ENCODE peak calls at places on chromosome 20, in five cellular contexts. One of them, this sample, is unnamed.

GRCh38 chr20:46023999-46024398 is 5.0 kb upstream of the SLC12A5 start:
- DNase-seq in ascending aorta: no peak
- DNase-seq in H9: no peak
- DNase-seq in brain microvascular endothelial cell: no peak
- DNase-seq in kidney: no peak
- DNase-seq in this sample: no peak

GRCh38 chr20:25361287-25361683 is 29.4 kb downstream of the ABHD12 start:
- DNase-seq in H9: no peak
- DNase-seq in ascending aorta: no peak
- DNase-seq in kidney: no peak
- DNase-seq in brain microvascular endothelial cell: peak
- DNase-seq in this sample: no peak

GRCh38 chr20:12847862-12848261 is 160.9 kb upstream of the SPTLC3 start:
- DNase-seq in ascending aorta: no peak
- DNase-seq in kidney: no peak
- DNase-seq in H9: no peak
- DNase-seq in brain microvascular endothelial cell: peak
- DNase-seq in this sample: no peak

GRCh38 chr20:11426938-11427337 is 490.8 kb upstream of the BTBD3 start:
- DNase-seq in kidney: no peak
- DNase-seq in ascending aorta: no peak
- DNase-seq in brain microvascular endothelial cell: no peak
- DNase-seq in H9: no peak
- DNase-seq in this sample: no peak

GRCh38 chr20:7490288-7490687 is 450.0 kb downstream of the HAO1 start:
- DNase-seq in H9: no peak
- DNase-seq in kidney: no peak
- DNase-seq in brain microvascular endothelial cell: no peak
- DNase-seq in ascending aorta: no peak
- DNase-seq in this sample: no peak

GRCh38 chr20:40056186-40056585 is 632.9 kb downstream of the MAFB start:
- DNase-seq in brain microvascular endothelial cell: no peak
- DNase-seq in kidney: no peak
- DNase-seq in ascending aorta: no peak
- DNase-seq in H9: no peak
- DNase-seq in this sample: no peak

GRCh38 chr20:9388826-9389187 is 125.6 kb upstream of the LAMP5 start:
- DNase-seq in brain microvascular endothelial cell: no peak
- DNase-seq in ascending aorta: no peak
- DNase-seq in H9: no peak
- DNase-seq in kidney: no peak
- DNase-seq in this sample: no peak

GRCh38 chr20:8007490-8007889 is 12.1 kb downstream of the TMX4 start:
- DNase-seq in kidney: no peak
- DNase-seq in ascending aorta: no peak
- DNase-seq in brain microvascular endothelial cell: no peak
- DNase-seq in H9: no peak
- DNase-seq in this sample: no peak

GRCh38 chr20:6993526-6993925 is 226.0 kb downstream of the BMP2 start:
- DNase-seq in H9: no peak
- DNase-seq in brain microvascular endothelial cell: no peak
- DNase-seq in ascending aorta: no peak
- DNase-seq in kidney: no peak
- DNase-seq in this sample: no peak

GRCh38 chr20:10077886-10078285 is 43.1 kb downstream of the ANKEF1 start:
- DNase-seq in H9: no peak
- DNase-seq in ascending aorta: no peak
- DNase-seq in kidney: no peak
- DNase-seq in brain microvascular endothelial cell: no peak
- DNase-seq in this sample: no peak

GRCh38 chr20:55746723-55747122 is 258.6 kb downstream of the CBLN4 start:
- DNase-seq in H9: no peak
- DNase-seq in kidney: no peak
- DNase-seq in ascending aorta: no peak
- DNase-seq in brain microvascular endothelial cell: no peak
- DNase-seq in this sample: no peak

GRCh38 chr20:44646641-44647274 is 4.7 kb downstream of the ADA start:
- DNase-seq in ascending aorta: no peak
- DNase-seq in kidney: peak
- DNase-seq in brain microvascular endothelial cell: peak
- DNase-seq in H9: no peak
- DNase-seq in this sample: no peak

GRCh38 chr20:18922898-18923297 is 109.3 kb downstream of the SCP2D1 start:
- DNase-seq in brain microvascular endothelial cell: no peak
- DNase-seq in ascending aorta: no peak
- DNase-seq in H9: no peak
- DNase-seq in kidney: no peak
- DNase-seq in this sample: no peak

GRCh38 chr20:24403410-24403809 is 66.0 kb upstream of the SYNDIG1 start:
- DNase-seq in H9: no peak
- DNase-seq in kidney: no peak
- DNase-seq in brain microvascular endothelial cell: no peak
- DNase-seq in ascending aorta: no peak
- DNase-seq in this sample: no peak

GRCh38 chr20:41004561-41005360 is 23.9 kb upstream of the TOP1 start:
- DNase-seq in H9: no peak
- DNase-seq in brain microvascular endothelial cell: no peak
- DNase-seq in kidney: no peak
- DNase-seq in ascending aorta: no peak
- DNase-seq in this sample: no peak

GRCh38 chr20:60070791-60071190 is 112.6 kb downstream of the CDH26 start:
- DNase-seq in H9: no peak
- DNase-seq in ascending aorta: no peak
- DNase-seq in brain microvascular endothelial cell: no peak
- DNase-seq in kidney: no peak
- DNase-seq in this sample: no peak

GRCh38 chr20:33065785-33066184 is 12.1 kb downstream of the BPIFB3 start:
- DNase-seq in brain microvascular endothelial cell: no peak
- DNase-seq in H9: no peak
- DNase-seq in ascending aorta: no peak
- DNase-seq in kidney: no peak
- DNase-seq in this sample: peak

GRCh38 chr20:46040902-46041535 is 12.0 kb downstream of the SLC12A5 start:
- DNase-seq in kidney: peak
- DNase-seq in H9: peak
- DNase-seq in brain microvascular endothelial cell: no peak
- DNase-seq in ascending aorta: no peak
- DNase-seq in this sample: no peak

GRCh38 chr20:53865905-53866786 is 204.2 kb downstream of the BCAS1 start:
- DNase-seq in brain microvascular endothelial cell: peak
- DNase-seq in ascending aorta: no peak
- DNase-seq in H9: peak
- DNase-seq in kidney: no peak
- DNase-seq in this sample: no peak

GRCh38 chr20:37741560-37741959 is 47.7 kb downstream of the CTNNBL1 start:
- DNase-seq in brain microvascular endothelial cell: no peak
- DNase-seq in ascending aorta: no peak
- DNase-seq in H9: no peak
- DNase-seq in kidney: no peak
- DNase-seq in this sample: no peak

GRCh38 chr20:22684072-22684762 is 99.8 kb upstream of the FOXA2 start:
- DNase-seq in ascending aorta: no peak
- DNase-seq in kidney: no peak
- DNase-seq in H9: peak
- DNase-seq in brain microvascular endothelial cell: peak
- DNase-seq in this sample: no peak

GRCh38 chr20:25540273-25540672 is 45.1 kb downstream of the NINL start:
- DNase-seq in brain microvascular endothelial cell: no peak
- DNase-seq in ascending aorta: no peak
- DNase-seq in kidney: no peak
- DNase-seq in H9: peak
- DNase-seq in this sample: no peak

GRCh38 chr20:25275813-25276532 is 28.1 kb downstream of the PYGB start:
- DNase-seq in ascending aorta: no peak
- DNase-seq in H9: no peak
- DNase-seq in kidney: peak
- DNase-seq in brain microvascular endothelial cell: no peak
- DNase-seq in this sample: peak

GRCh38 chr20:49030954-49031619 is 15.0 kb upstream of the CSE1L start:
- DNase-seq in H9: no peak
- DNase-seq in ascending aorta: no peak
- DNase-seq in brain microvascular endothelial cell: no peak
- DNase-seq in kidney: no peak
- DNase-seq in this sample: no peak

GRCh38 chr20:17856024-17856564 is 112.5 kb downstream of the SNX5 start:
- DNase-seq in ascending aorta: no peak
- DNase-seq in brain microvascular endothelial cell: no peak
- DNase-seq in kidney: no peak
- DNase-seq in H9: no peak
- DNase-seq in this sample: no peak

GRCh38 chr20:11064946-11065345 is 391.1 kb upstream of the JAG1 start:
- DNase-seq in kidney: no peak
- DNase-seq in brain microvascular endothelial cell: no peak
- DNase-seq in ascending aorta: no peak
- DNase-seq in H9: no peak
- DNase-seq in this sample: no peak

GRCh38 chr20:31637660-31638059 is at the start of gene COX4I2:
- DNase-seq in H9: peak
- DNase-seq in ascending aorta: no peak
- DNase-seq in kidney: no peak
- DNase-seq in brain microvascular endothelial cell: no peak
- DNase-seq in this sample: no peak

GRCh38 chr20:19885576-19885956 is 127.5 kb downstream of the RIN2 start:
- DNase-seq in kidney: no peak
- DNase-seq in H9: no peak
- DNase-seq in brain microvascular endothelial cell: no peak
- DNase-seq in ascending aorta: no peak
- DNase-seq in this sample: no peak

GRCh38 chr20:8330785-8331699 is 199.0 kb downstream of the PLCB1 start:
- DNase-seq in brain microvascular endothelial cell: no peak
- DNase-seq in kidney: no peak
- DNase-seq in H9: no peak
- DNase-seq in ascending aorta: no peak
- DNase-seq in this sample: no peak

GRCh38 chr20:1437222-1437904 is 29.3 kb downstream of the NSFL1C start:
- DNase-seq in brain microvascular endothelial cell: peak
- DNase-seq in ascending aorta: no peak
- DNase-seq in H9: peak
- DNase-seq in kidney: peak
- DNase-seq in this sample: no peak
- TF ChIP-seq CTCF in brain microvascular endothelial cell: peak
- TF ChIP-seq CTCF in ascending aorta: peak
- TF ChIP-seq CTCF in H9: peak
- TF ChIP-seq CTCF in kidney: peak
- TF ChIP-seq CTCF in this sample: peak

GRCh38 chr20:35739294-35740163 is 2.5 kb downstream of the RBM39 start:
- DNase-seq in kidney: no peak
- DNase-seq in H9: no peak
- DNase-seq in ascending aorta: no peak
- DNase-seq in brain microvascular endothelial cell: no peak
- DNase-seq in this sample: no peak
- TF ChIP-seq CTCF in kidney: no peak
- TF ChIP-seq CTCF in H9: peak
- TF ChIP-seq CTCF in ascending aorta: no peak
- TF ChIP-seq CTCF in brain microvascular endothelial cell: peak
- TF ChIP-seq CTCF in this sample: peak

DNA sequence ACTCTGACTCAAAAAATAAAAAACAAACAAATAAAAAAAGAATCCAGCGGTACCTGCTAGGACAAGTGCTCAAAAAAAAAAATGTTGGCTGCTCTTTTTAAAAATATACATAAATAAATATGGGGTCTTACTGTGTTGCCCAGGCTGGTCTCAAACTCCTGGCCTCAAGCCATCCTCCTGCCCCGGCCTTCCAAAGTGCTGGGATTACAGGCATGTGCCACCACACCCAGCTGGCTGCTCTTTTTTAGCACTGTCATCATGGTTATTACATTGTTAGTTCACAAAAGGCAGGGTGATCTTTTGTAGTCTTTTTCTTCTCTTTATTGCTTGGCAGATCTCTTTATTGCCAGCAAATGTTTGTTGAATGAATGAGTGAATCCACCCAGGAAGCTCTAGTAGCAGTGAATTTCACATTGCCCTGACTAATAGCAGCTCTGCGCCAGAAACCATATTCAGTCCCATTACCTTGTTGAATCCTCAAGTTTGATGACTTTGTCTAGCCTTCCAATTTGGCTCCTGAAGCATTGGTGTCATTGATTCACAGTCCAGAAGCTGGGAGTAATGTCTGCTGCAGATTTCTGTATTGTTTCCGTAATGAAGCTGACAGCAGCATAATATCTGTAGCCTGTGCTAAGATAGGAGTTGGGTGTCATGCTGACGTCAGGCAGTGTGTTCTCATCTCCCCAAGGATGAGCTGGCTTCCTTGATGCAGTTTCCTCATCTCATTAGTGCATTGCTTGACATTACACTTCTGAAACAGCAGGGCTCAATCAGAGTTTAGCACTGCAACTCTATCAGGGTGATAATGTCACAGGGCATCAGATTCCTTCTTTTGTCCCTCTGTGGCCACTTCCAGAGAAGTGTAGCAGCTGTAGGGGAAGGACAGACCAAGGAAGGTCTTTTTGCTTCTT is 84.9 kb upstream of the TGM3 start:
- DNase-seq in H9: no peak
- DNase-seq in brain microvascular endothelial cell: peak
- DNase-seq in kidney: no peak
- DNase-seq in ascending aorta: peak
- DNase-seq in this sample: no peak
- TF ChIP-seq CTCF in H9: no peak
- TF ChIP-seq CTCF in brain microvascular endothelial cell: no peak
- TF ChIP-seq CTCF in kidney: no peak
- TF ChIP-seq CTCF in ascending aorta: no peak
- TF ChIP-seq CTCF in this sample: no peak

DNA sequence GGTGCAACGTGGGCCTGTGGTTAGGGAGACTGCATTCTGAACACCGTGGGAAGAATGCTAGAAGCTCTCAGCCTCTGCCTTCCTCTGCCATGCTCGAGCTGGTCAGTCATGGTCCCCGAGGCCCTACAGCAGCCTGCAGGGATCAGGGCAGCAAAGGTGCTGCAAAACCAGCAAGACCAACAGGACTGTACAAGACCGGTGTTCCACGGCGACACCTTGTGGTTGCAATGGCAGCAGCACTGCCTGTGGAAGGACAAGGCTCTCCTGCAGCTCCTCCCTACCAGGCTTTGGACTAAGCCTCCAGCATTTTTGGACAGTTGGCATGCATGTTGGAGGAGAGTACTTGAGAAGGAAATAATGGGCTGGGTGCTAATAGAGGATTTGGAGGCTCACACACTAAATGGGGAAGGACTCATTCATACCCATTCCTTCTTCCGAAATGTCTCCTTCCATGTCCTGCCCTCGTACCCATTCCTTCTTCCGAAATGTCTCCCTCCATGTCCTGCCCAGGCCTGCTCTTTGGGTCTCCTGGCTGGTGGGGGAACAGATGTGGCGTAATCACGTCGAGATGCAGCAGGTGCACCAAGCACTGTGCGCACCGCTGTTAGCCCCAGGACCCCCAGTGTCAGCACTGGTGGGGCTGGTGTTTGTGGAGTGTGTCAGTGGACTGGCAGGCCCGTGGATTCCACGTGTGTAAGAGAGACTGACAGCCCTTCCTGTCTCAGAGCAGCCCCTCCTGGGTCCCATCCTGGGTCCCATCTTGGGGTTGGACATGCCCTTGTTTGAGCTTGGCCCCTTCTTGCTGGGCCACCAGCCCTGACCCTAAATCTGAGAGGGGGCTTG is 18.6 kb upstream of the MYT1 start:
- DNase-seq in ascending aorta: no peak
- DNase-seq in H9: no peak
- DNase-seq in kidney: no peak
- DNase-seq in brain microvascular endothelial cell: no peak
- DNase-seq in this sample: no peak
- TF ChIP-seq CTCF in ascending aorta: no peak
- TF ChIP-seq CTCF in H9: peak
- TF ChIP-seq CTCF in kidney: no peak
- TF ChIP-seq CTCF in brain microvascular endothelial cell: peak
- TF ChIP-seq CTCF in this sample: peak

This sample was measured in chondrocyte.